ENCODE peak calls at places on chromosomes 11 and 22, in four cellular contexts. R, J, B and I are unnamed samples.

GRCh38 chr11:31958086-31958735 is 132.7 kb upstream of the RCN1 start:
- DNase-seq in B (no peak), R (peak), J (peak), I (no peak)

GRCh38 chr11:78651923-78652602 is 77.4 kb upstream of the NARS2 start:
- DNase-seq in J (no peak), R (no peak), B (no peak), I (peak)

GRCh38 chr11:93567406-93567819 is 24.2 kb upstream of the SMCO4 start:
- DNase-seq in R (peak), J (peak), B (no peak), I (peak)

GRCh38 chr22:38981659-38982007 is 514 bp upstream of the APOBEC3B start:
- DNase-seq in R (no peak), B (no peak), J (no peak), I (no peak)

GRCh38 chr11:20451568-20451967 is 64.1 kb downstream of the PRMT3 start:
- DNase-seq in R (no peak), B (no peak), J (no peak), I (no peak)

GRCh38 chr22:21074092-21074715 is 28.5 kb downstream of the LRRC74B start:
- DNase-seq in B (no peak), J (peak), R (peak), I (no peak)

GRCh38 chr22:44544523-44545433 is 46.7 kb upstream of the RTL6 start:
- DNase-seq in R (no peak), J (no peak), B (peak), I (no peak)

GRCh38 chr11:65927904-65928397 is 8.7 kb downstream of the DRAP1 start:
- DNase-seq in J (no peak), R (peak), B (no peak), I (no peak)

GRCh38 chr22:23789638-23790037 is 2.9 kb downstream of the SMARCB1 start:
- DNase-seq in J (no peak), B (no peak), R (no peak), I (peak)

GRCh38 chr11:62676698-62677097 is 2.2 kb downstream of the UBXN1 start:
- DNase-seq in R (no peak), B (no peak), J (no peak), I (no peak)

GRCh38 chr11:117913736-117914397 is 15.3 kb downstream of the TMPRSS13 start:
- DNase-seq in J (no peak), R (no peak), B (no peak), I (peak)

GRCh38 chr11:9736365-9736764 is 72.5 kb downstream of the SWAP70 start:
- DNase-seq in R (no peak), J (no peak), B (no peak), I (no peak)
- H3K27ac ChIP-seq in R (no peak), J (no peak), B (no peak), I (no peak)

DNA sequence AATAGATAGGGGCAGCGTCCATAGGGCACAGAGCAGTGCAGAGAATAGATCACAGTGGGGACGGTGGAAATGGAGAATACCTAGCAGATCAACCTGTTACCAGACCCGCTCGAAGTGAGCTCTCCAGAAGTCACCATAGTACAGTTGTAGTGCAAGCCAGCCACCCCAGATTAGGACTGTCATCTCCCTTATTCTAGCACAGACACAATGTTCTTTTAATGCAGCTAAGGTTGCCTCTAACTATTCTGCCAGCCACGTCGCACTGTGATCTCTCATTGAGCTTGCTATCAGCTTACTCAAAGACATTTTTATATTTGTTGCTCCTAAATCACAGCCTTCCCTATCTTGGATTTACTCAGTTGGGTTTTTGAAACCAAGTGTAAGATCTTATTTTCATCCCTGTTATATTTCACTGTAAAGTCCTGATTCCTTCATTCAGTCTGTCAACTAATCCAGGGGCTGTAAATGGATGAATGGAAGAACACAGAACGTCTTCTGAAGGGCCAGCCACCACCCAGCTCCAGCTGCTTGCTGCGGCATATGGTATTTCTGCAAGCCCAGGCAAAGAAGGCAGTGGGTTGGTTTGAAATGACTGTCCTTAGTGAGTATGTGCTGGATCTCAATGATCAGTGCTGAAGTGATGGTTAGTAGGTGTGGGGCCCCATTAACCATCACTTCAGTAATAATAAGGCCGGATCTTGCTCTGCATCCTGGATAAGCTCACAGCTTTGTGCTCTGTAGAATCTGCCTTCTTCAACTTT is 3.4 kb downstream of the PARVA start:
- DNase-seq in R (no peak), B (no peak), J (no peak), I (no peak)
- H3K27ac ChIP-seq in R (no peak), B (no peak), J (no peak), I (no peak)

DNA sequence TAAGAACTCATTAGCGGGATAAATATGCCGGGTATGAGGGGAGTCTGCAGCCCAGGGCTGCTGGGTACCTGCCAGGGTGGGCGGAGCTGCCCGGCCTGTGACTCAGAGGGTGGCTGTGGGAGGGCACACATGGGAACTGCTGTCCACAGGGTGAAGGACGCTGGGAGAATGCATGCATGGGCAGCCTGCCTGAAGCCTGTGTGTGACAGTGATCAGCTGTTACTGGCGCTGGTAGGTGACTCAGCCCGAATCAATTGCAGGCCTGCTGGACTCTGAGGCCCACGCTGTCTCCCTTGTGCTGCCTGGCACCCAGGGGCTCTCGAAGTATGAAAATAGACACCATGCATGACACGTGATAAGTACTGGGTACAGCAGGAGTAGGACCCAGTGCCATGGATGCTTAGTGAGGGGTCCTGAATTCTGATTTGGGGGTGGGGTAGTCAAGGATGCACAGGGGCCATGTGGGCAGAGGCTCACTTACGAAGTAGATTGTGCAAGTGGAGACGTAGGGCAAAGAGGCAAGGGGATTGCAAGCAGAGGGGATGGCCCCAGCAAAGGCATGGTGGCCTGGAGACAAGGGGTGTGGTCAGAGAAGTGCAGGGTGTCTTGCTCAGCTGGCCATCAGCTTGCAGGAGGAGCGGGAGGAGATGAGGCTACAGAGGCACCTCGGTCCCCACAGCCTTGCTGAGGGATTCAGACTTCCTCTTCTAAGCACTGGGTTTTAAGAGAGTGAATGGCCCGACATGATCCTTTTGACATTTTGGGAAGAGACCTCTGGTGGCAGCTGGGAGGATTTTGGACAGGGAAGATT is 36.5 kb downstream of the GRIK4 start:
- DNase-seq in B (no peak), J (peak), R (peak), I (peak)
- H3K27ac ChIP-seq in B (peak), J (peak), R (peak), I (peak)

GRCh38 chr22:47796128-47796908 is 1033.9 kb downstream of the TBC1D22A start:
- DNase-seq in J (no peak), R (no peak), B (no peak), I (peak)
- H3K27ac ChIP-seq in J (no peak), R (no peak), B (no peak), I (no peak)

GRCh38 chr22:37744589-37744988 is 47.7 kb downstream of the TRIOBP start:
- DNase-seq in J (no peak), B (no peak), R (no peak), I (no peak)
- H3K27ac ChIP-seq in J (no peak), B (peak), R (no peak), I (no peak)

GRCh38 chr11:113773092-113773415 is 438 bp downstream of the ZW10 start:
- DNase-seq in B (no peak), R (peak), J (peak), I (no peak)

GRCh38 chr11:113778111-113778910 is 1.3 kb upstream of the CLDN25 start:
- DNase-seq in R (no peak), J (peak), B (no peak), I (peak)

GRCh38 chr11:113771964-113772363 is 1.5 kb downstream of the ZW10 start:
- DNase-seq in R (no peak), B (no peak), J (no peak), I (no peak)

GRCh38 chr11:113773416-113774173 is at the start of gene ZW10:
- DNase-seq in B (no peak), J (peak), R (peak), I (peak)

GRCh38 chr11:113774174-113774503 is 647 bp upstream of the ZW10 start:
- DNase-seq in B (no peak), J (no peak), R (no peak), I (no peak)
- H3K27ac ChIP-seq in B (peak), J (peak), R (peak), I (peak)

GRCh38 chr11:68352591-68352990 is 40.2 kb downstream of the LRP5 start:
- DNase-seq in R (no peak), B (no peak), J (no peak), I (no peak)
- H3K27ac ChIP-seq in R (no peak), B (peak), J (no peak), I (peak)

GRCh38 chr11:77127674-77127968 is 425 bp upstream of the MYO7A start:
- DNase-seq in J (no peak), R (no peak), B (no peak), I (no peak)
- H3K27ac ChIP-seq in J (no peak), R (no peak), B (no peak), I (no peak)

GRCh38 chr22:37894939-37895670 is 11.0 kb upstream of the MICALL1 start:
- DNase-seq in J (no peak), R (no peak), B (no peak), I (no peak)

GRCh38 chr22:37887610-37888378 is 18.3 kb upstream of the MICALL1 start:
- DNase-seq in J (peak), R (peak), B (no peak), I (no peak)

GRCh38 chr22:37892566-37893338 is 13.3 kb upstream of the MICALL1 start:
- DNase-seq in J (no peak), R (peak), B (no peak), I (no peak)

GRCh38 chr22:37893583-37893983 is 12.5 kb upstream of the MICALL1 start:
- DNase-seq in R (no peak), B (no peak), J (no peak), I (no peak)

GRCh38 chr22:37891926-37892325 is 14.2 kb upstream of the MICALL1 start:
- DNase-seq in J (no peak), R (no peak), B (no peak), I (no peak)
- H3K27ac ChIP-seq in J (no peak), R (no peak), B (peak), I (peak)